ENCODE peak calls at places on chromosomes 16 and 17, in six cellular contexts. R, Y, Z, U, N and P are unnamed samples.
A peak's percentile ranks its signal among the peaks of the same experiment; 100 is the strongest.

GRCh38 chr17:16945513-16946201 is 26.3 kb downstream of the TNFRSF13B start:
- DNase-seq in R (peak; percentile 7), Y (no peak), Z (no peak), U (no peak), N (no peak), P (no peak)

GRCh38 chr16:4820652-4821051 is 18.2 kb upstream of the ROGDI start:
- DNase-seq in R (no peak), Y (no peak), Z (no peak), U (no peak), N (no peak), P (no peak)

GRCh38 chr17:34358631-34359030 is 2.4 kb downstream of the CCL13 start:
- DNase-seq in R (no peak), Y (no peak), Z (no peak), U (no peak), N (no peak), P (no peak)

GRCh38 chr17:82219753-82220709 is 7.4 kb upstream of the CCDC57 start:
- DNase-seq in R (no peak), Y (no peak), Z (no peak), U (no peak), N (no peak), P (no peak)

GRCh38 chr17:14156689-14157088 is 80.0 kb downstream of the CDRT15 start:
- DNase-seq in R (no peak), Y (no peak), Z (peak; percentile 24), U (peak; percentile 61), N (no peak), P (no peak)

GRCh38 chr16:46896314-46896968 is 12.3 kb downstream of the GPT2 start:
- DNase-seq in R (no peak), Y (no peak), Z (no peak), U (no peak), N (no peak), P (no peak)

GRCh38 chr16:49484454-49484853 is 110.8 kb downstream of the C16orf78 start:
- DNase-seq in R (no peak), Y (no peak), Z (no peak), U (no peak), N (no peak), P (peak; percentile 46)

GRCh38 chr16:82671743-82672142 is 45.0 kb downstream of the CDH13 start:
- DNase-seq in R (no peak), Y (no peak), Z (no peak), U (no peak), N (peak; percentile 18), P (no peak)

GRCh38 chr16:49811630-49812334 is 44.1 kb downstream of the ZNF423 start:
- DNase-seq in R (no peak), Y (no peak), Z (no peak), U (no peak), N (no peak), P (no peak)

GRCh38 chr16:11560701-11561439 is 25.8 kb downstream of the LITAF start:
- DNase-seq in R (no peak), Y (no peak), Z (peak; percentile 43), U (peak; percentile 64), N (peak; percentile 60), P (no peak)

GRCh38 chr17:47821424-47822379 is at the start of gene OSBPL7:
- DNase-seq in R (peak; percentile 63), Y (peak; percentile 55), Z (peak; percentile 81), U (peak; percentile 77), N (peak; percentile 75), P (peak; percentile 39)
- TF ChIP-seq CTCF in R (peak; percentile 7), Y (no peak), Z (peak; percentile 13), U (no peak), N (no peak), P (no peak)

GRCh38 chr16:66552288-66553143 is at the start of gene CKLF:
- DNase-seq in R (peak; percentile 79), Y (peak; percentile 93), Z (peak; percentile 80), U (peak; percentile 85), N (peak; percentile 87), P (peak; percentile 85)
- TF ChIP-seq CTCF in R (no peak), Y (no peak), Z (no peak), U (no peak), N (no peak), P (no peak)

GRCh38 chr16:86865866-86866675 is 287.7 kb downstream of the FOXL1 start:
- DNase-seq in R (no peak), Y (no peak), Z (no peak), U (peak; percentile 43), N (no peak), P (no peak)
- TF ChIP-seq CTCF in R (peak; percentile 11), Y (no peak), Z (peak; percentile 32), U (no peak), N (no peak), P (no peak)

DNA sequence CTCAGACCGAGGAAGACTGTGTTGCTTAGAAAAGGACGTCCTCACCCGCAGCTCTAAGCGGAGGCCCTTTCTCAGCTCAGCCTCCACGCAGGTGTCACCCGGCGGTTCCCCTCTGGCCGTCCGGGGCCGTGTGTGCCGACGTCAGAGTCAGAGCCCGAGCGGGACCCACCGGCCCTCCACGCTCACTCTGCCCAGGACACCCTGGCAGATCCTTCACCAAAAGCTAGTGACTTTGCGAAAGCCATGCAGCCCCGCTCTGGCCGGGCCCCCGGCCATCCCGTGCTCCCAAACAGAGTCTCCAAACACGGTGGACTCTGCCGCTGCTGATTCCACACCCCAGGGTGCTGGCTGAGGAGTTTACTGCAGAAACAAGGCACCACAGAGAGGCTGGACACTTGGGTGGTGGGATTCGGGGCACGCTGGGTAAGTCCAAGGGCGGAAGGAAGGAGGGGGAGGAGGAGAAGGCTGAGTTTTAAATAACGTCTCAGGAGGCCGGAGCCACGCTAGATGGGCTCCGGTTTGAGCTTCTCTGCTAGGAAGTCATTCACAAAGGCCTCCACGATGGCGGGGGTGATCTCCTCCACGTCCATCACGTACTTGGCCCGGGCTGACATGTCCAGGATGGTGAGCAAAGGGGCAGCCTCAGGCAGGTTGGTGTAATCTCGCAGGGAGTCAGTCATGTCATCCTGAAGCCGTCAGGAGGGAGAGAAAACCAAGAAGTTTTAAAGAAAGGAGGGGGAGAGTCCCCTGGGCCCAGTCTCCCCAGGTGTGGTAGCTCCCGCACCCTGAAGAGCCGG is 18.5 kb downstream of the MRM3 start:
- DNase-seq in R (no peak), Y (no peak), Z (no peak), U (no peak), N (no peak), P (no peak)
- TF ChIP-seq CTCF in R (no peak), Y (no peak), Z (no peak), U (no peak), N (no peak), P (no peak)

GRCh38 chr17:8695916-8696415 is 48.7 kb downstream of the CCDC42 start:
- DNase-seq in R (no peak), Y (no peak), Z (no peak), U (no peak), N (no peak), P (no peak)

GRCh38 chr17:8700546-8700945 is 44.1 kb downstream of the CCDC42 start:
- DNase-seq in R (no peak), Y (no peak), Z (no peak), U (no peak), N (no peak), P (no peak)

GRCh38 chr17:8696951-8697745 is 47.5 kb downstream of the CCDC42 start:
- DNase-seq in R (no peak), Y (no peak), Z (no peak), U (no peak), N (no peak), P (peak; percentile 53)

GRCh38 chr17:8696456-8696855 is 48.2 kb downstream of the CCDC42 start:
- DNase-seq in R (no peak), Y (no peak), Z (no peak), U (no peak), N (no peak), P (no peak)

DNA sequence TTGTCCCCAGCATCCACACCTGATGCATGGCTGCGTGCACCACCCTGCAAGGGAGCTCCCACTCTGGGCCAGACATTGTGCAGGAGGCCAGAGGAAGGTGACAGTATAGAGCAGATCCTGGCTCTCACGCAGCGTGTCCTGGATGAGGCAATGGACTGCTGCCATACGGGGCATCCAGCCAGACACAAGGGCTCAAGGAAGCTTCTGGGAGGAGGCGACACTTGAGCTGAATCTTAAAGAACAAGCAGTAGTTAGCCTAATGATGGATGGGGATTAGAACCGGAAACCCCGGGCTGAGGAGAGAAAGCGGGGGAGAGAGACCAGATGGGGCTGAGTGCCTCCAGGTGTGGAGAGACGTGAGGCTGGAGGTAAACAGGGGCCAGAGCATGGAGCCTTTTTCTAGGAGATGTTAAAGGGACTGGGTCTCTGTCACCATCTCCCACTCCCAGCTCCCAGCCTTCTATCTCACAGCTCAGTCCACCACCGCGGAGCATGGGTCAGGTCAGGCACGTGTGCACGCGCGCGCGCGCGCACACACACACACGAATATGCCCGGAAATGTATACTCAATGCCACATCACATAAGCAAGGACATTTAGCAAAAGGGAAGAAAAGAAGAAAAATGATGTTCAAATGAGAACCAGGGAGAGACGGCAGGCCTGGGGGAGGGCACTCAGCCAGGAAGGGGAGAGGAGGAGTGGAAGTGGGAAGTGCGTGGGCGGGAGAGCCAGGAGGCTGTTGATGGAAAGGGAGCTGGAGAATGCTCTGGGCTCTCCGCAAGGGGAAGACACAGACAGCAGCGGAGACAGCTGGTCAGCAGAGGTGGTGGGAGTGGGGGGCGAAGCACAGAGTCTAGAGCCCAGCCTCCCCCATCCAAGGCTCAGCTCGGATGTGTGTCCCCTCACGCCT is 46.2 kb downstream of the CCDC42 start:
- DNase-seq in R (no peak), Y (no peak), Z (peak; percentile 27), U (peak; percentile 35), N (no peak), P (no peak)
- TF ChIP-seq CTCF in R (no peak), Y (no peak), Z (no peak), U (no peak), N (no peak), P (no peak)

GRCh38 chr17:58965221-58965620 is 141.5 kb downstream of the TRIM37 start:
- DNase-seq in R (no peak), Y (no peak), Z (no peak), U (no peak), N (no peak), P (no peak)

GRCh38 chr17:58956997-58957724 is 149.5 kb downstream of the TRIM37 start:
- DNase-seq in R (peak; percentile 6), Y (no peak), Z (peak; percentile 14), U (peak; percentile 61), N (no peak), P (no peak)

DNA sequence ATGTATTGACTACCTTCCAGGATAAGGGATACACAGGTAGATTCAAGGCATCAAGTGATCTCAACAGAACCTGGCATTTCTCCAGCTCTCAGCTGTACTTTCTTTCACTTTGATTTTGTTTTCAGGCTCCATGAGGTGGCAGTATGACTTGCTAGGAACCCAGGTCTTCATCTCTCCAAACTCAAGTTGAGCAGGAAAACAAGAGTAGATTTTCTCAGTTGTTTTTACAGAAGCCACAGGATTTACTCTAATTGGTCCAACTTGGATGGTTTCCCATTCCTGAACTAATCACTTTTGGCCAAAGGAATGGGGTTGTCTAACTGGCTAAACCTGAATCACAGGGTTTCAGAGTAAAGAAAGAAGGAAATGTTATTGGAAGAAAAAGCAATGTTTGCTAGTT is 146.6 kb downstream of the TRIM37 start:
- DNase-seq in R (peak; percentile 63), Y (no peak), Z (peak; percentile 92), U (peak; percentile 31), N (no peak), P (no peak)
- TF ChIP-seq CTCF in R (peak; percentile 42), Y (no peak), Z (peak; percentile 66), U (peak; percentile 25), N (no peak), P (no peak)

GRCh38 chr16:30378236-30379164 is 3.9 kb downstream of the SEPTIN1 start:
- DNase-seq in R (peak; percentile 92), Y (peak; percentile 99), Z (peak; percentile 94), U (peak; percentile 98), N (peak; percentile 100), P (peak; percentile 99)
- TF ChIP-seq CTCF in R (peak; percentile 16), Y (no peak), Z (no peak), U (no peak), N (no peak), P (peak; percentile 34)